ENCODE peak calls at places on chromosome 10, in six cellular contexts. D is head of caudate nucleus; S is effector CD4-positive, alpha-beta T cell; V is choroid plexus epithelial cell; L is ELR; X is activated T-cell treated with anti-CD3 and anti-CD28 coated beads, Interleukin-2, amount 50 U/mL, for 48 hours. Z is an unnamed sample.

GRCh38 chr10:110425684-110426293 is 71.9 kb upstream of the DUSP5 start:
- DNase-seq in D (no peak), S (no peak), V (peak), L (peak), X (peak), Z (no peak)

GRCh38 chr10:127998517-127999144 is 91.7 kb downstream of the PTPRE start:
- DNase-seq in D (no peak), S (no peak), V (no peak), L (no peak), X (no peak), Z (peak)

GRCh38 chr10:6833458-6834011 is 253.5 kb upstream of the PRKCQ start:
- DNase-seq in D (no peak), S (no peak), V (no peak), L (no peak), X (no peak), Z (no peak)

GRCh38 chr10:20682782-20683181 is 214.3 kb downstream of the NEBL start:
- DNase-seq in D (no peak), S (no peak), V (no peak), L (no peak), X (no peak), Z (no peak)

GRCh38 chr10:122566632-122567031 is 6.1 kb downstream of the DMBT1 start:
- DNase-seq in D (no peak), S (no peak), V (no peak), L (no peak), X (no peak), Z (no peak)

GRCh38 chr10:33376976-33377657 is 42.6 kb upstream of the NRP1 start:
- DNase-seq in D (no peak), S (no peak), V (peak), L (peak), X (no peak), Z (no peak)

GRCh38 chr10:93462371-93462770 is 19.8 kb downstream of the MYOF start:
- DNase-seq in D (no peak), S (no peak), V (no peak), L (peak), X (no peak), Z (no peak)

GRCh38 chr10:3980660-3981059 is 195.7 kb upstream of the KLF6 start:
- DNase-seq in D (no peak), S (no peak), V (no peak), L (no peak), X (no peak), Z (no peak)

GRCh38 chr10:95440756-95441546 is 120.2 kb downstream of the SORBS1 start:
- DNase-seq in D (no peak), S (no peak), V (no peak), L (no peak), X (no peak), Z (no peak)

GRCh38 chr10:97974108-97974507 is 56.3 kb downstream of the CRTAC1 start:
- DNase-seq in D (peak), S (no peak), V (no peak), L (no peak), X (no peak), Z (no peak)

GRCh38 chr10:130935051-130935450 is 376.5 kb downstream of the TCERG1L start:
- DNase-seq in D (no peak), S (no peak), V (peak), L (no peak), X (no peak), Z (no peak)

GRCh38 chr10:113961261-113961938 is 82.3 kb upstream of the ADRB1 start:
- DNase-seq in D (no peak), S (peak), V (no peak), L (no peak), X (peak), Z (no peak)

GRCh38 chr10:131697461-131698128 is 203.2 kb upstream of the PPP2R2D start:
- DNase-seq in D (no peak), S (no peak), V (no peak), L (no peak), X (no peak), Z (no peak)

GRCh38 chr10:125068406-125068805 is 92.0 kb downstream of the CTBP2 start:
- DNase-seq in D (no peak), S (no peak), V (no peak), L (no peak), X (no peak), Z (no peak)

GRCh38 chr10:102597131-102597891 is 47.0 kb upstream of the TRIM8 start:
- DNase-seq in D (no peak), S (no peak), V (no peak), L (no peak), X (no peak), Z (no peak)

GRCh38 chr10:88477343-88478085 is 105.6 kb downstream of the RNLS start:
- DNase-seq in D (no peak), S (no peak), V (peak), L (no peak), X (no peak), Z (no peak)

GRCh38 chr10:119479048-119479394 is 63.5 kb downstream of the RGS10 start:
- DNase-seq in D (no peak), S (no peak), V (no peak), L (peak), X (no peak), Z (no peak)

GRCh38 chr10:96614515-96614914 is 27.7 kb upstream of the TM9SF3 start:
- DNase-seq in D (no peak), S (no peak), V (peak), L (peak), X (no peak), Z (no peak)

GRCh38 chr10:115857856-115858255 is 415.1 kb downstream of the GFRA1 start:
- DNase-seq in D (no peak), S (no peak), V (peak), L (no peak), X (no peak), Z (no peak)

GRCh38 chr10:125355657-125356056 is 195.3 kb upstream of the CTBP2 start:
- DNase-seq in D (no peak), S (no peak), V (no peak), L (no peak), X (no peak), Z (no peak)

GRCh38 chr10:6292741-6293151 is 90.0 kb downstream of the PFKFB3 start:
- DNase-seq in D (no peak), S (no peak), V (no peak), L (no peak), X (no peak), Z (no peak)

GRCh38 chr10:22849077-22849810 is 78.6 kb upstream of the ARMC3 start:
- DNase-seq in D (peak), S (no peak), V (peak), L (no peak), X (no peak), Z (peak)

GRCh38 chr10:120948889-120949382 is 97.8 kb downstream of the WDR11 start:
- DNase-seq in D (peak), S (peak), V (peak), L (peak), X (peak), Z (peak)